ENCODE peak calls at places on chromosomes 12 and 14, in five cellular contexts. D is AG10803, V is fibroblast of lung, P is breast epithelium, L is cardiac fibroblast. X is an unnamed sample.

GRCh38 chr12:66156654-66157053 is 13.1 kb downstream of the TMBIM4 start:
- DNase-seq in P (no peak), D (no peak), V (peak), L (peak), X (no peak)

GRCh38 chr12:53195516-53196420 is 11.3 kb downstream of the ITGB7 start:
- DNase-seq in P (peak), D (no peak), L (no peak), V (peak), X (no peak)

GRCh38 chr12:116152268-116152667 is 125.2 kb downstream of the MED13L start:
- DNase-seq in V (peak), D (peak), P (no peak), L (peak), X (peak)

GRCh38 chr14:28870033-28870564 is 103.5 kb downstream of the FOXG1 start:
- DNase-seq in P (no peak), L (no peak), V (no peak), D (no peak), X (no peak)

GRCh38 chr14:65142429-65142828 is 40.1 kb upstream of the MAX start:
- DNase-seq in L (no peak), D (no peak), P (no peak), V (no peak), X (no peak)

GRCh38 chr12:99983721-99984258 is 946 bp downstream of the ANKS1B start:
- DNase-seq in D (no peak), V (no peak), P (no peak), L (no peak), X (no peak)

GRCh38 chr12:120117961-120118709 is 1.6 kb upstream of the RAB35 start:
- DNase-seq in D (peak), V (peak), L (peak), P (no peak), X (no peak)

GRCh38 chr12:127083028-127083949 is 1183.7 kb upstream of the TMEM132C start:
- DNase-seq in L (peak), P (no peak), D (peak), V (peak), X (peak)

GRCh38 chr12:31035944-31036665 is 37.6 kb upstream of the DDX11 start:
- DNase-seq in P (no peak), L (no peak), V (peak), D (no peak), X (no peak)

GRCh38 chr12:91361864-91362263 is 179.2 kb upstream of the DCN start:
- DNase-seq in V (peak), P (no peak), D (peak), L (peak), X (no peak)

GRCh38 chr12:12467701-12468218 is 94.9 kb downstream of the DUSP16 start:
- DNase-seq in V (peak), P (no peak), L (no peak), D (no peak), X (no peak)

GRCh38 chr14:36229262-36229661 is 52.7 kb upstream of the PTCSC3 start:
- DNase-seq in P (no peak), L (no peak), D (no peak), V (no peak), X (no peak)

GRCh38 chr14:36227344-36227743 is 50.8 kb upstream of the PTCSC3 start:
- DNase-seq in P (no peak), V (no peak), L (no peak), D (no peak), X (no peak)

GRCh38 chr14:36227802-36228201 is 51.3 kb upstream of the PTCSC3 start:
- DNase-seq in V (peak), L (no peak), D (no peak), P (no peak), X (no peak)

GRCh38 chr14:36238666-36239363 is 62.3 kb upstream of the PTCSC3 start:
- DNase-seq in D (peak), L (no peak), P (no peak), V (peak), X (peak)

GRCh38 chr14:36233217-36233616 is 56.7 kb upstream of the PTCSC3 start:
- DNase-seq in P (no peak), L (no peak), V (no peak), D (no peak), X (no peak)
- H3K4me3 ChIP-seq in P (no peak), L (no peak), V (no peak), D (no peak), X (no peak)

GRCh38 chr14:50085570-50086315 is 30.6 kb downstream of the VCPKMT start:
- DNase-seq in D (peak), L (peak), V (peak), P (no peak), X (peak)
- H3K4me3 ChIP-seq in D (no peak), L (no peak), V (no peak), P (no peak), X (no peak)

GRCh38 chr12:68812553-68813241 is 4.7 kb downstream of the MDM2 start:
- DNase-seq in V (no peak), L (no peak), D (no peak), P (no peak), X (no peak)
- H3K4me3 ChIP-seq in V (peak), L (no peak), D (peak), P (no peak), X (peak)

GRCh38 chr12:106767954-106768501 is 6.5 kb upstream of the RIC8B start:
- DNase-seq in D (peak), L (peak), V (peak), P (no peak), X (no peak)
- H3K4me3 ChIP-seq in D (no peak), L (no peak), V (no peak), P (no peak), X (no peak)

DNA sequence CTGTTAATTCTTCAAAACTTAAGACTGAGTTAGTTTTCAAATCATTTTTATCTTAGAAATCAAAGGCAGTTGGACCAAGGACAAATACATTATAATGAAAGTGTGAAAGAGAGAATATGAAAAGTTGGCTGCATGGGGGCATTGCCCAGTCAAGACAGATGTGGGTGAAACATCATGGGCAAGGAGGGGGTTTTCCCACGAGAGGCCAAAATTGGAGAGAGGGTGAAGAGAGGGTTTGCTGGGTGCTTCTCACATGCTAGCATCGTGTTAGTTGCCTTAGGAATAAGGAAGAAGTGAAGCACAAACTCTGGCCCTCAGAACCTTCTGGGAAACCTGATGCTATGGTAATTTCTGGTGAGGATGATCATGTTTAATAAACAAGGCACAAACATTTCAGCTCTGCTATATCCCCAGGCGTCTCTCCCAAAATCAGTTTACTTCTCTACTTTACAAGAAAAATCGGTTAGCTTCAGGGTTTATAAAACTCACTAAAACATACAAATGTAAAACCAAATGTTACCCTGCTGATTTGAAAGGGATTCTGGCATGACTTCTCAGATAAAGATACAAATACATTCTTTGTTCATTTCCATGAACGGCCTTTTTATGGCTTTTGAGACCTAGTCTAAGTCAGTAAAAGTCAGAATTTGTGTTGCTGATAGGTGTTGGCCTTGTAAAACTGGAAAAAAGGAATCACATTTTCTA is 26.6 kb upstream of the CPM start:
- DNase-seq in L (no peak), P (no peak), V (no peak), D (no peak), X (no peak)
- H3K4me3 ChIP-seq in L (no peak), P (no peak), V (no peak), D (no peak), X (no peak)

X was measured in skeletal muscle cell.